ENCODE peak calls at places on chromosomes 11 and 22, in four cellular contexts. Y is CD8-positive, alpha-beta T cell; N is effector memory CD8-positive, alpha-beta T cell; I is Kasumi-1. W is an unnamed sample.

GRCh38 chr22:20552913-20553401 is 45.5 kb downstream of the MED15 start:
- DNase-seq in Y (no peak), I (no peak), N (no peak), W (no peak)

GRCh38 chr11:116366980-116367640 is 405.7 kb downstream of the BUD13 start:
- DNase-seq in I (no peak), N (no peak), Y (no peak), W (no peak)

GRCh38 chr22:50544746-50545253 is 899 bp upstream of the KLHDC7B start:
- DNase-seq in I (no peak), N (no peak), Y (peak), W (peak)

GRCh38 chr22:19819911-19820879 is 34.5 kb downstream of the GNB1L start:
- DNase-seq in Y (no peak), N (no peak), I (no peak), W (no peak)

GRCh38 chr11:46961041-46961440 is 24.5 kb downstream of the CSTPP1 start:
- DNase-seq in N (no peak), I (no peak), Y (no peak), W (no peak)

GRCh38 chr22:49566693-49567092 is 261.0 kb downstream of the BRD1 start:
- DNase-seq in N (no peak), Y (no peak), I (no peak), W (peak)

GRCh38 chr11:44596541-44597276 is 31.2 kb downstream of the CD82 start:
- DNase-seq in I (no peak), N (peak), Y (peak), W (peak)

GRCh38 chr11:131458421-131458820 is 88.0 kb downstream of the NTM start:
- DNase-seq in Y (no peak), N (no peak), I (no peak), W (no peak)

GRCh38 chr11:11426226-11426915 is 73.3 kb upstream of the CSNK2A3 start:
- DNase-seq in I (no peak), N (no peak), Y (no peak), W (no peak)

GRCh38 chr11:107563702-107564101 is 1.8 kb downstream of the ALKBH8 start:
- DNase-seq in I (peak), N (peak), Y (peak), W (peak)

GRCh38 chr11:45527898-45528297 is 137.5 kb downstream of the CHST1 start:
- DNase-seq in N (no peak), Y (no peak), I (peak), W (peak)

GRCh38 chr11:132942611-132943324 is 589.5 kb downstream of the OPCML start:
- DNase-seq in N (no peak), I (no peak), Y (no peak), W (no peak)

GRCh38 chr22:43197271-43197941 is 10.5 kb upstream of the TTLL12 start:
- DNase-seq in N (no peak), I (no peak), Y (no peak), W (no peak)

W was measured in NB4.